ENCODE peak calls at places on chromosomes 5 and 9, in eight cellular contexts. O, X, J, Z, K, C, H and P are unnamed samples.

GRCh38 chr9:4604678-4605095 is 57.4 kb upstream of the PLPP6 start:
- DNase-seq in X (peak), H (peak), K (peak), C (peak), Z (peak), J (no peak), O (peak), P (peak)

GRCh38 chr5:135398160-135398854 is 724 bp downstream of the MACROH2A1 start:
- DNase-seq in O (peak), C (no peak), K (peak), H (no peak), J (no peak), Z (peak), X (peak), P (peak)

GRCh38 chr9:78295177-78295575 is 1.7 kb upstream of the PSAT1 start:
- DNase-seq in X (no peak), J (no peak), Z (no peak), O (no peak), H (no peak), C (no peak), K (no peak), P (no peak)

GRCh38 chr9:134781895-134782294 is 98.7 kb upstream of the FCN2 start:
- DNase-seq in J (no peak), O (no peak), K (no peak), H (no peak), X (no peak), C (no peak), Z (no peak), P (no peak)

GRCh38 chr5:37248387-37248969 is 698 bp downstream of the CPLANE1 start:
- DNase-seq in X (peak), Z (peak), J (no peak), O (no peak), K (no peak), H (no peak), C (no peak), P (peak)

GRCh38 chr9:105258225-105258737 is 13.8 kb downstream of the SLC44A1 start:
- DNase-seq in C (no peak), H (no peak), O (no peak), J (no peak), Z (no peak), K (no peak), X (peak), P (peak)

GRCh38 chr5:657570-657969 is 35.6 kb downstream of the TPPP start:
- DNase-seq in K (no peak), J (no peak), X (peak), Z (peak), C (no peak), H (no peak), O (no peak), P (no peak)

GRCh38 chr9:33350310-33350709 is 52.1 kb downstream of the AQP7 start:
- DNase-seq in O (no peak), J (no peak), H (no peak), C (no peak), K (no peak), X (peak), Z (peak), P (no peak)

GRCh38 chr5:53326420-53327153 is 153.8 kb upstream of the FST start:
- DNase-seq in H (no peak), O (no peak), X (peak), Z (peak), C (no peak), K (no peak), J (no peak), P (no peak)

GRCh38 chr9:15293084-15293483 is 13.9 kb downstream of the TTC39B start:
- DNase-seq in O (no peak), Z (no peak), J (no peak), C (no peak), H (no peak), K (no peak), X (no peak), P (no peak)

GRCh38 chr9:33443047-33443446 is 4.3 kb downstream of the AQP3 start:
- DNase-seq in C (no peak), Z (peak), H (no peak), K (no peak), J (peak), X (peak), O (no peak), P (no peak)

GRCh38 chr5:15386122-15386521 is 113.9 kb upstream of the FBXL7 start:
- DNase-seq in Z (no peak), K (no peak), X (no peak), H (no peak), O (no peak), J (no peak), C (no peak), P (no peak)

GRCh38 chr9:36029202-36029601 is 7.5 kb upstream of the RECK start:
- DNase-seq in C (no peak), O (no peak), H (no peak), J (no peak), K (no peak), X (no peak), Z (no peak), P (no peak)

GRCh38 chr9:118693645-118694044 is 675.6 kb downstream of the BRINP1 start:
- DNase-seq in H (no peak), O (no peak), C (no peak), K (no peak), Z (no peak), X (no peak), J (no peak), P (no peak)

GRCh38 chr5:73213566-73213998 is 40.6 kb downstream of the TMEM174 start:
- DNase-seq in K (no peak), O (no peak), X (peak), Z (peak), H (no peak), C (no peak), J (no peak), P (peak)

GRCh38 chr5:153147891-153148623 is 342.4 kb upstream of the GRIA1 start:
- DNase-seq in C (no peak), O (peak), H (no peak), X (peak), J (no peak), Z (peak), K (no peak), P (peak)

GRCh38 chr5:164054461-164054860 is 549.0 kb downstream of the MAT2B start:
- DNase-seq in K (no peak), O (no peak), Z (no peak), X (no peak), J (no peak), C (no peak), H (no peak), P (no peak)

GRCh38 chr9:133130721-133131244 is 9.7 kb upstream of the RALGDS start:
- DNase-seq in X (no peak), K (no peak), C (no peak), Z (no peak), H (no peak), O (no peak), J (no peak), P (peak)

GRCh38 chr9:9997585-9997984 is 615.2 kb downstream of the PTPRD start:
- DNase-seq in K (no peak), C (no peak), Z (no peak), J (no peak), O (no peak), H (no peak), X (no peak), P (no peak)

GRCh38 chr5:127409236-127409921 is 108.1 kb upstream of the PRRC1 start:
- DNase-seq in H (no peak), Z (no peak), X (no peak), J (no peak), O (no peak), K (no peak), C (no peak), P (no peak)

GRCh38 chr9:22033012-22033630 is 24.0 kb upstream of the CDKN2B start:
- DNase-seq in H (no peak), C (no peak), X (no peak), K (no peak), O (no peak), J (no peak), Z (no peak), P (no peak)

GRCh38 chr5:154755361-154756202 is at the start of gene LARP1:
- DNase-seq in J (no peak), H (no peak), K (peak), O (no peak), X (peak), Z (peak), C (no peak), P (peak)

GRCh38 chr5:180381428-180381827 is 28.3 kb upstream of the GFPT2 start:
- DNase-seq in H (no peak), X (no peak), K (no peak), O (no peak), C (no peak), J (no peak), Z (no peak), P (no peak)

GRCh38 chr5:33322632-33323031 is 118.1 kb upstream of the TARS1 start:
- DNase-seq in O (no peak), X (no peak), C (no peak), Z (peak), K (no peak), J (no peak), H (no peak), P (no peak)

GRCh38 chr9:6239048-6239461 is 23.4 kb downstream of the IL33 start:
- DNase-seq in K (no peak), Z (peak), O (no peak), C (no peak), X (peak), J (no peak), H (no peak), P (no peak)

GRCh38 chr5:62621280-62621679 is 42.7 kb downstream of the LRRC70 start:
- DNase-seq in C (no peak), O (no peak), K (no peak), X (no peak), Z (no peak), H (no peak), J (no peak), P (no peak)

GRCh38 chr5:65047948-65048690 is 279.4 kb downstream of the CWC27 start:
- DNase-seq in J (no peak), O (no peak), C (no peak), Z (no peak), X (no peak), H (no peak), K (no peak), P (peak)

GRCh38 chr9:3177921-3178320 is 334.0 kb upstream of the PUM3 start:
- DNase-seq in J (no peak), Z (peak), O (no peak), H (no peak), X (no peak), C (no peak), K (no peak), P (no peak)

GRCh38 chr5:122776143-122776542 is 1.3 kb downstream of the SNX2 start:
- DNase-seq in H (no peak), C (no peak), K (no peak), J (no peak), X (no peak), Z (no peak), O (no peak), P (no peak)

GRCh38 chr9:118316831-118317230 is 612.6 kb downstream of the TLR4 start:
- DNase-seq in H (no peak), O (no peak), J (no peak), C (no peak), Z (no peak), X (no peak), K (no peak), P (no peak)

GRCh38 chr5:136749016-136749415 is 383.7 kb upstream of the TRPC7 start:
- DNase-seq in C (no peak), Z (no peak), J (no peak), O (no peak), K (no peak), H (no peak), X (no peak), P (no peak)

GRCh38 chr5:95526871-95527270 is 27.9 kb downstream of the SKIC3 start:
- DNase-seq in H (no peak), Z (peak), K (no peak), O (no peak), J (no peak), C (no peak), X (no peak), P (no peak)

GRCh38 chr5:150120062-150120441 is 33.7 kb upstream of the CSF1R start:
- DNase-seq in X (no peak), J (no peak), K (no peak), C (no peak), O (no peak), H (no peak), Z (no peak), P (no peak)

GRCh38 chr5:179914032-179914755 is 6.5 kb upstream of the TBC1D9B start:
- DNase-seq in C (no peak), J (no peak), H (no peak), O (peak), K (no peak), X (peak), Z (peak), P (peak)

GRCh38 chr5:1445313-1445894 is at the start of gene SLC6A3:
- DNase-seq in K (peak), O (no peak), Z (no peak), X (peak), H (no peak), J (peak), C (no peak), P (no peak)

GRCh38 chr9:69396759-69397158 is 71.7 kb downstream of the ENTREP1 start:
- DNase-seq in C (no peak), O (no peak), H (no peak), J (no peak), X (no peak), Z (no peak), K (no peak), P (no peak)

GRCh38 chr5:60705144-60705543 is 5.2 kb upstream of the DEPDC1B start:
- DNase-seq in Z (no peak), H (no peak), K (no peak), C (no peak), X (no peak), O (no peak), J (no peak), P (no peak)

GRCh38 chr9:136978073-136978864 is 965 bp downstream of the PTGDS start:
- DNase-seq in Z (peak), O (no peak), H (no peak), C (no peak), K (peak), J (peak), X (peak), P (peak)

GRCh38 chr9:77820293-77820954 is 172.3 kb upstream of the GNA14 start:
- DNase-seq in J (no peak), Z (peak), O (no peak), X (peak), C (no peak), K (no peak), H (no peak), P (no peak)

GRCh38 chr5:78758169-78758839 is 109.7 kb upstream of the LHFPL2 start:
- DNase-seq in X (no peak), C (no peak), J (no peak), O (no peak), K (no peak), H (no peak), Z (peak), P (peak)

GRCh38 chr5:78755822-78756429 is 107.4 kb upstream of the LHFPL2 start:
- DNase-seq in J (no peak), C (no peak), O (no peak), H (no peak), Z (no peak), K (no peak), X (no peak), P (no peak)

GRCh38 chr5:78756853-78757252 is 108.3 kb upstream of the LHFPL2 start:
- DNase-seq in C (no peak), X (no peak), H (no peak), K (no peak), J (no peak), O (no peak), Z (no peak), P (no peak)

GRCh38 chr5:78754655-78755054 is 106.1 kb upstream of the LHFPL2 start:
- DNase-seq in K (no peak), J (no peak), O (no peak), X (no peak), C (no peak), Z (no peak), H (no peak), P (no peak)

DNA sequence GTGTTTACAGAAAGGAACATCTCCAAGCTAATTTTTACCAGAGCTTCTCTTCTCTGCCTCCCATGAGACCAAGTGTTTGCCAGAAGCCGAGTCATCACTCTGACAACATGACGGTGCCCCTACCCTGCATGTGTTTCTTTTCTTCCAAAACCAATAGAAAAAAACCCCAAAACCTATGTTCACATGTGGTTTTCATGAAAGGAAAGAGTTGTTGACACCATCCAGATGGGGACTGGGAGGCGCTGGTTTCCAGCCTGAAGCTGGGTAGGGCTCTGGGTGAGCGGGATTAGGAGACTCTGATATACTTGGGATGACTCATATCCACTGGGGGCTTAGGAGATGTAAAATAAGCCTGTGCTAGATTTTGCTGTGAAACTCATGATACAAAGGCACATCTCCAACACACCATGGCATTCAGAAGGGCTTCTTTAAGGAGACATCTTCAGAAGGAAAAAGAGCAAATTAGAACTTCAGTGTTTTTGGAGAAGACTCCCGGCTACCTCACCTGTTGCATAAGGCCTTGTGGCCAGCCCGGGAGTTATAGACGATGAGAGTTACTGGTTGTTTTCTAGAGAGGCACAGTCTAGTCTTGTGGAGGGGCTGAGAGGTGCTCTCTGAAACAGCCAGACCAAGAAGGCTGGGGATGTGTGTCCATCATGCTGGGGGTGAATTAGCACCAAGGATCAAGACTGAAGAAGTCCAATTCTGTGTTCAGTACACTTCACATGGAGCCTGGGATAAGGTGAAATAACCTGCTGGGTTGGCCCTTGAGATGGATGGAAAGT is 108.9 kb upstream of the LHFPL2 start:
- DNase-seq in Z (peak), K (no peak), J (peak), X (peak), H (no peak), O (no peak), C (no peak), P (peak)
- H3K4me3 ChIP-seq in Z (no peak), K (no peak), J (no peak), X (no peak), H (no peak), O (no peak), C (no peak), P (peak)

GRCh38 chr5:176317534-176318374 is 43.8 kb downstream of the KIAA1191 start:
- DNase-seq in X (no peak), H (no peak), O (no peak), J (no peak), C (no peak), K (peak), Z (no peak), P (no peak)

GRCh38 chr5:176320577-176320976 is 41.0 kb downstream of the KIAA1191 start:
- DNase-seq in H (no peak), J (no peak), Z (no peak), K (no peak), O (no peak), C (no peak), X (no peak), P (no peak)

DNA sequence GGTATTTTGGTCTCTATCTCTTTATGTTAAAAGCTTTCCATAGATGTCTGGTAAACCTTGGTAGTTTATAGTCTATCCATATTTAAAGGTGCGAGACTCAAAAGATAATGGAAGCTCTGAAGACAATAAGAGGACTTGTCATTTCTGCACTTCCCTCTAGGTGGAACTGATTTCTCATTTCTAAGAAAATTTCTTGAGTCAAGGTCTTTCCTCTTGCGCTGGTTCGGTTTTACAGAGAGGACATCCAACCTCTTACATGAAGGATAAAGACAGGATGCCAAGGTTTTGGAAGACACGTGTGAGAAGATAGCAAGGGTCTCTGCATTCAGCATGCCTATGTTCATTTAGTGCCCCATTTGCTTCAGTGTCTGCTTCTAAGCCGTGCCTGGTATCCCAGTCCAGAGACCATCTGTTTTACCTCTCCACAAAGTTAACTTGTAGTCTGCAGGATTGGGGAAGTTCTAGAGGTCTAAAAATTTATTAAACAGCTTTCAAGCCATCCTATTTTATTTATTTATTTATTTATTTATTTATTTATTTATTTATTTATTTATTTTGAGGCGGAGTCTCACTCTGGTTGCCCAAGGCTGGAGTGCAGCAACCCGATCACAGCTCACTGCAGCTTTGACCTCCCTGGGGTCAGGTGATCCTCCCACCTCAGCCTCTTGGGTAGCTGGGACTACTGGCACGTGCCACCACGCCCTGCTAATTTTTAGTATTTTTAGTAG is 41.6 kb downstream of the KIAA1191 start:
- DNase-seq in C (no peak), Z (peak), H (no peak), X (peak), J (no peak), O (no peak), K (no peak), P (peak)
- TF ChIP-seq CTCF in C (no peak), Z (no peak), H (no peak), X (peak), J (peak), O (peak), K (no peak), P (no peak)

GRCh38 chr5:12177225-12177624 is 273.0 kb upstream of the CTNND2 start:
- DNase-seq in X (no peak), O (no peak), H (no peak), Z (no peak), K (no peak), C (no peak), J (no peak), P (no peak)

GRCh38 chr5:12177851-12178250 is 273.6 kb upstream of the CTNND2 start:
- DNase-seq in O (no peak), C (no peak), H (no peak), X (no peak), Z (no peak), J (no peak), K (no peak), P (no peak)

GRCh38 chr5:12182988-12183387 is 278.7 kb upstream of the CTNND2 start:
- DNase-seq in J (no peak), X (no peak), O (no peak), C (no peak), Z (no peak), K (no peak), H (no peak), P (no peak)
- H3K4me3 ChIP-seq in J (no peak), X (no peak), O (no peak), C (no peak), Z (no peak), K (no peak), H (no peak), P (no peak)

GRCh38 chr5:133236541-133236951 is 184.7 kb downstream of the HSPA4 start:
- DNase-seq in K (no peak), J (no peak), Z (no peak), X (no peak), O (no peak), C (no peak), H (no peak), P (no peak)
- TF ChIP-seq CTCF in K (no peak), J (no peak), Z (no peak), X (no peak), O (peak), C (no peak), H (no peak), P (no peak)

GRCh38 chr5:96579711-96580110 is 82.5 kb upstream of the CAST start:
- DNase-seq in Z (no peak), J (no peak), X (no peak), K (no peak), C (no peak), O (no peak), H (no peak), P (no peak)

GRCh38 chr5:96584712-96585111 is 77.5 kb upstream of the CAST start:
- DNase-seq in X (no peak), O (no peak), C (no peak), J (no peak), H (no peak), K (no peak), Z (no peak), P (no peak)

GRCh38 chr5:96577909-96578308 is 84.3 kb upstream of the CAST start:
- DNase-seq in J (no peak), X (no peak), K (no peak), O (no peak), C (no peak), H (no peak), Z (peak), P (no peak)

GRCh38 chr5:96582343-96582742 is 79.8 kb upstream of the CAST start:
- DNase-seq in X (no peak), K (no peak), Z (peak), J (no peak), O (no peak), H (no peak), C (no peak), P (no peak)
- H3K4me3 ChIP-seq in X (no peak), K (no peak), Z (no peak), J (no peak), O (no peak), H (peak), C (no peak), P (no peak)